ENCODE peak calls at places on chromosomes 2 and 18, in four cellular contexts. U is cardiac muscle cell; C is CD8-positive, alpha-beta T cell; L is body of pancreas. Y is an unnamed sample. For H3K4me1 and H3K9me3, the result is how much of the 10 kb centered on the place peaks cover.

GRCh38 chr18:76670564-76671288 is 151.6 kb upstream of the ZNF236 start:
- DNase-seq in U (no peak), C (no peak), L (no peak), Y (no peak)

GRCh38 chr18:58247363-58247834 is 203.4 kb downstream of the NEDD4L start:
- DNase-seq in U (peak), C (no peak), L (peak), Y (no peak)

GRCh38 chr18:63149200-63149587 is 170.4 kb downstream of the BCL2 start:
- DNase-seq in U (no peak), C (no peak), L (no peak), Y (no peak)

GRCh38 chr2:58540680-58541079 is 299.6 kb upstream of the FANCL start:
- DNase-seq in U (peak), C (no peak), L (no peak), Y (no peak)

GRCh38 chr2:71385008-71385407 is 53.4 kb downstream of the ZNF638 start:
- DNase-seq in U (no peak), C (no peak), L (no peak), Y (no peak)

GRCh38 chr18:9722691-9723090 is 14.6 kb downstream of the RAB31 start:
- DNase-seq in U (no peak), C (no peak), L (peak), Y (no peak)

GRCh38 chr2:85765081-85765731 is 11.4 kb downstream of the ATOH8 start:
- DNase-seq in U (peak), C (no peak), L (no peak), Y (no peak)

GRCh38 chr2:217147751-217148318 is 288.0 kb upstream of the TNP1 start:
- DNase-seq in U (no peak), C (no peak), L (no peak), Y (no peak)

GRCh38 chr18:3994061-3994687 is 460.9 kb downstream of the DLGAP1 start:
- DNase-seq in U (peak), C (no peak), L (no peak), Y (no peak)

GRCh38 chr2:196592331-196592911 is 47.1 kb upstream of the CCDC150 start:
- DNase-seq in U (no peak), C (no peak), L (peak), Y (no peak)

GRCh38 chr2:220641137-220641536 is 931.0 kb downstream of the EPHA4 start:
- DNase-seq in U (no peak), C (no peak), L (no peak), Y (no peak)

GRCh38 chr18:9055185-9055584 is 47.3 kb upstream of the NDUFV2 start:
- DNase-seq in U (no peak), C (no peak), L (no peak), Y (no peak)

GRCh38 chr2:237235383-237236095 is 149.8 kb downstream of the COPS8 start:
- DNase-seq in U (no peak), C (no peak), L (peak), Y (no peak)

GRCh38 chr2:177322801-177323261 is 58.3 kb upstream of the NFE2L2 start:
- DNase-seq in U (no peak), C (no peak), L (peak), Y (no peak)

GRCh38 chr2:100986157-100986556 is 15.9 kb upstream of the RPL31 start:
- DNase-seq in U (no peak), C (no peak), L (no peak), Y (no peak)

GRCh38 chr2:145088733-145089132 is 568.8 kb upstream of the ZEB2 start:
- DNase-seq in U (no peak), C (no peak), L (no peak), Y (no peak)

GRCh38 chr2:24011278-24012104 is 1.6 kb downstream of the MFSD2B start:
- DNase-seq in U (no peak), C (no peak), L (no peak), Y (no peak)

GRCh38 chr2:45435316-45435715 is 175.8 kb downstream of the SRBD1 start:
- DNase-seq in U (no peak), C (no peak), L (no peak), Y (no peak)

GRCh38 chr2:147623328-147623727 is 221.5 kb upstream of the ACVR2A start:
- DNase-seq in U (no peak), C (no peak), L (no peak), Y (no peak)

DNA sequence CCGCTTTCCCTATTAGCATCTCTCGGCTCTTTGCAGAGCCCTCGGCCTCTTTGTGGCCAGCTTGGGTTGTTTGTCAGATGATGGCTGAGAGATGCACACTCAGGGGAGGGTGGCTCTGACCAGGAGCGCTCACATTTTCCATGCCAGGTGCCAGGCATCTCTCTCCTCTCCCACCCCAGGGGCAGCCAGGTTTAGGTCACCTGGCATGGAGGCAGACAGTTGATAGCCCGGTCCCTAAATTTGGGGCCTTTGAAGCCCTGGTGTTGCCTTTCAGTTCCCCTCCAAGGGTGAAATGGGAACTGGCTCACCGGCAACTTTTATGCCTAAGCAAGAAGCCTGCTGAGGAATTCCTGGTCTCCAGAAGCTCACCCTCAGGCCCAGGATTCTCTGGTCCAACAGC is 19.1 kb downstream of the LBH start:
- DNase-seq in U (no peak), C (no peak), L (no peak), Y (no peak)
- H3K4me1 ChIP-seq in U (half or more), C (half or more), L (under half), Y (half or more)

DNA sequence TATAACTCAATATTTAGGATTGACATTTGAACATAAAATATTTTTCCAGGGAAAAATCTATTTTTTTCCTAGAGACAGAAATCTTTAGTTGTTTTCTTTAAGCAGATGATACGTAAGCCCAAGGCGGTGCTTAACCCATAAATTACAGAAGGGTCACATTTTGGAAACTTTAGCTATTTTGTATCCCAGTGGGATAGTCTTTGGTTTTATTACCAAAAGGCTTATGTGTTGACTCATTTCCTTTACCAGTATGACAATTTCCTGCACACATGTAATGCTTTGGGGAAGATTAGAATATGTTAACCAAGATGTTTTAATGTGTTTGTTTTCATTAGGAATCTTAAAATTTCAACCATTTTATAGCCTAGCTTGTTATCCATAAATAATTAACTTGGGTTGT is 24.8 kb downstream of the DYNC1I2 start:
- DNase-seq in U (no peak), C (no peak), L (no peak), Y (no peak)
- H3K4me3 ChIP-seq in U (no peak), C (no peak), L (no peak), Y (no peak)

DNA sequence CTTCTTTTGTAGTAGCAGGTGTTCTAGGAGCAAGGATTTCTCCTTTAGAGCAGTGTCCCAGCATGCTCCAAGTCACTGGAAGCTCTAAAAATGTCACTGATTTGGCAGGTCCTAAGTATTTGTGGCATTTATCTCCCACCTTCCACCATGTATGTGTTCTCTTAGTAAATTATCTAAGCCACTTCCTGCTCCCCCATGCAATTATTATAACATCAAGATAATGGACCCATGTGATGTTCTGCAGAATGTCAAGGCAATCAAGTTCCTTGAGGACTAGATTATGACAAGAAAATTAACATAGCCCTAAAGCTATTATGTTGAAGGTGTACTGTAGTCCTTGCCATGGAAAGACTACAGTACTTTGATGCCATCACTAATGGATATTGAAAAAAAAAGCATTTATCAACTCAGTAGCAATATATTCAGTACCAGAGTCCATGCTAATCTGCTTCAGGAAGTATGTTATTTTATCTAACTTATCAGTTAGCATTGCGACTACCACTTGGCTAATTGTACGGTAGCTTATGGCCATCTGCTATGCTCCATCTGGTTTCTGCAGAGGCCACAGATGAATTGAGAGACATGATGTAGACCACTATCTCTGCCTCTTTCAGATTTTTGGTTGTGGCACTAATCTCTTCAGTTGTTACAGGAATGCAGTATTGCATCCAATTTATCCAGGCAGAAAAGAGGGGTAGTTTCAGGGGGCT is 56.7 kb downstream of the GPR39 start:
- DNase-seq in U (no peak), C (no peak), L (no peak), Y (no peak)
- H3K9me3 ChIP-seq in U (under half), C (under half), L (under half), Y (under half)

GRCh38 chr2:223855426-223855825 is 18.0 kb upstream of the AP1S3 start:
- DNase-seq in U (no peak), C (no peak), L (no peak), Y (no peak)

GRCh38 chr2:223854741-223855140 is 17.4 kb upstream of the AP1S3 start:
- DNase-seq in U (no peak), C (no peak), L (no peak), Y (no peak)

GRCh38 chr2:223856021-223856420 is 18.6 kb upstream of the AP1S3 start:
- DNase-seq in U (no peak), C (no peak), L (no peak), Y (no peak)

GRCh38 chr2:223852281-223852795 is 15.0 kb upstream of the AP1S3 start:
- DNase-seq in U (no peak), C (no peak), L (no peak), Y (no peak)

GRCh38 chr2:223853425-223853837 is 16.0 kb upstream of the AP1S3 start:
- DNase-seq in U (no peak), C (no peak), L (no peak), Y (no peak)
- H3K4me1 ChIP-seq in U (under half), C (under half), L (under half), Y (under half)

GRCh38 chr2:36450466-36451196 is 95.1 kb downstream of the CRIM1 start:
- DNase-seq in U (no peak), C (no peak), L (no peak), Y (no peak)

GRCh38 chr2:36449213-36449612 is 93.6 kb downstream of the CRIM1 start:
- DNase-seq in U (no peak), C (no peak), L (no peak), Y (no peak)

GRCh38 chr2:36452279-36452678 is 96.7 kb downstream of the CRIM1 start:
- DNase-seq in U (no peak), C (no peak), L (no peak), Y (no peak)

GRCh38 chr2:36451512-36451911 is 95.9 kb downstream of the CRIM1 start:
- DNase-seq in U (no peak), C (no peak), L (no peak), Y (no peak)

GRCh38 chr2:36449943-36450392 is 94.4 kb downstream of the CRIM1 start:
- DNase-seq in U (peak), C (no peak), L (no peak), Y (no peak)
- H3K4me3 ChIP-seq in U (no peak), C (no peak), L (no peak), Y (no peak)

DNA sequence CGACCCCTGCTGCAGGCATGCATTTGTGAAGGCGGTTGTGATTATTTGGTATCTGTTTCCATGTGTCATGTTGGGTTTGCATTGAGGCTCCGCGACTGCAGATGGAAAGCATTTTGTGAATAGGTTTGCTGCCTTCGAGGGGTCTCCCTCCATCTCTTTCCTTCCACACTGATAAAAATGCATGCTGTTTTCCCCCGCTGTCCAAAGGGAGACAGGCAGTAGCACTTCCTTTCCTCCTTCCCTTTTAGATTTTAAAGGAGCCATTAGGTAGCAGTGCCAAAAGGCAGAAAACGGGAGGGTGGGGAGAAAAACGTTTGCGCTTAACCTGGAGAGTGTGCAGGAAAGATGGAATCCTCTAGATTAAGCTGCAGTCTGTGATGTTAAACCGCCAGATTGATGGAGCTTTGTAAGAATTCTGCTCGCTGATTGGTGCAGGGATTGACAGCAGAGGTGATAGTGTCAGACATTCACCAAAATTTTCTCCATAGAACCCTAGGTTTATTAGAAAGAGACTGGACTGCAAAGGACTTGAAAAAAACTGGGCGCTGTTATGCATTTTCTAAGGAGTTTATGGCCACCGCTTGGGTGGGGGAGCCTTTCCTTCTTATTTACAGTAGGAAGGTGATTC is 653 bp downstream of the MAPRE2 start:
- DNase-seq in U (peak), C (no peak), L (no peak), Y (peak)
- H3K9me3 ChIP-seq in U (under half), C (under half), L (under half), Y (under half)

Y was measured in CD8-positive, alpha-beta memory T cell.